ENCODE peak calls at places on chromosomes 2 and 18, in seven cellular contexts. One of them, this sample, is unnamed.

GRCh38 chr18:79556829-79557585 is 122.6 kb upstream of the CTDP1 start:
- DNase-seq in right lobe of liver: peak
- DNase-seq in HFF-Myc: no peak
- DNase-seq in NB4: no peak
- DNase-seq in AG10803: no peak
- DNase-seq in fibroblast of pulmonary artery: no peak
- DNase-seq in mesendoderm: peak
- DNase-seq in this sample: no peak

GRCh38 chr2:38146302-38146916 is 70.5 kb upstream of the CYP1B1 start:
- DNase-seq in right lobe of liver: no peak
- DNase-seq in HFF-Myc: peak
- DNase-seq in NB4: peak
- DNase-seq in AG10803: peak
- DNase-seq in fibroblast of pulmonary artery: peak
- DNase-seq in mesendoderm: peak
- DNase-seq in this sample: peak

GRCh38 chr2:122421777-122422176 is 666.3 kb downstream of the TSN start:
- DNase-seq in right lobe of liver: no peak
- DNase-seq in HFF-Myc: no peak
- DNase-seq in NB4: no peak
- DNase-seq in AG10803: no peak
- DNase-seq in fibroblast of pulmonary artery: no peak
- DNase-seq in mesendoderm: no peak
- DNase-seq in this sample: no peak

GRCh38 chr2:233953106-233953801 is 36.1 kb downstream of the TRPM8 start:
- DNase-seq in right lobe of liver: no peak
- DNase-seq in HFF-Myc: no peak
- DNase-seq in NB4: no peak
- DNase-seq in AG10803: peak
- DNase-seq in fibroblast of pulmonary artery: no peak
- DNase-seq in mesendoderm: no peak
- DNase-seq in this sample: peak

GRCh38 chr2:235793163-235793752 is 299.4 kb downstream of the AGAP1 start:
- DNase-seq in right lobe of liver: no peak
- DNase-seq in HFF-Myc: no peak
- DNase-seq in NB4: peak
- DNase-seq in AG10803: peak
- DNase-seq in fibroblast of pulmonary artery: peak
- DNase-seq in mesendoderm: peak
- DNase-seq in this sample: peak

GRCh38 chr2:71749671-71750101 is 296.3 kb downstream of the DYSF start:
- DNase-seq in right lobe of liver: no peak
- DNase-seq in HFF-Myc: no peak
- DNase-seq in NB4: no peak
- DNase-seq in AG10803: peak
- DNase-seq in fibroblast of pulmonary artery: no peak
- DNase-seq in mesendoderm: no peak
- DNase-seq in this sample: no peak

GRCh38 chr2:16546128-16546754 is 119.4 kb downstream of the CYRIA start:
- DNase-seq in right lobe of liver: no peak
- DNase-seq in HFF-Myc: no peak
- DNase-seq in NB4: peak
- DNase-seq in AG10803: no peak
- DNase-seq in fibroblast of pulmonary artery: peak
- DNase-seq in mesendoderm: peak
- DNase-seq in this sample: peak

GRCh38 chr2:12430036-12430795 is 286.5 kb upstream of the TRIB2 start:
- DNase-seq in right lobe of liver: no peak
- DNase-seq in HFF-Myc: no peak
- DNase-seq in NB4: no peak
- DNase-seq in AG10803: peak
- DNase-seq in fibroblast of pulmonary artery: peak
- DNase-seq in mesendoderm: no peak
- DNase-seq in this sample: peak

GRCh38 chr18:7234061-7234460 is 3.2 kb downstream of the LRRC30 start:
- DNase-seq in right lobe of liver: no peak
- DNase-seq in HFF-Myc: no peak
- DNase-seq in NB4: no peak
- DNase-seq in AG10803: no peak
- DNase-seq in fibroblast of pulmonary artery: no peak
- DNase-seq in mesendoderm: no peak
- DNase-seq in this sample: no peak

GRCh38 chr2:211251016-211251415 is 694.6 kb downstream of the CPS1 start:
- DNase-seq in right lobe of liver: no peak
- DNase-seq in HFF-Myc: no peak
- DNase-seq in NB4: no peak
- DNase-seq in AG10803: no peak
- DNase-seq in fibroblast of pulmonary artery: no peak
- DNase-seq in mesendoderm: peak
- DNase-seq in this sample: no peak

GRCh38 chr2:152466041-152466440 is 131.1 kb downstream of the FMNL2 start:
- DNase-seq in right lobe of liver: no peak
- DNase-seq in HFF-Myc: no peak
- DNase-seq in NB4: peak
- DNase-seq in AG10803: no peak
- DNase-seq in fibroblast of pulmonary artery: peak
- DNase-seq in mesendoderm: no peak
- DNase-seq in this sample: peak

GRCh38 chr2:46302005-46302696 is 4.9 kb downstream of the EPAS1 start:
- DNase-seq in right lobe of liver: no peak
- DNase-seq in HFF-Myc: no peak
- DNase-seq in NB4: no peak
- DNase-seq in AG10803: no peak
- DNase-seq in fibroblast of pulmonary artery: peak
- DNase-seq in mesendoderm: no peak
- DNase-seq in this sample: no peak

GRCh38 chr2:240432820-240433801 is 2.4 kb upstream of the GPC1 start:
- DNase-seq in right lobe of liver: peak
- DNase-seq in HFF-Myc: no peak
- DNase-seq in NB4: no peak
- DNase-seq in AG10803: no peak
- DNase-seq in fibroblast of pulmonary artery: no peak
- DNase-seq in mesendoderm: no peak
- DNase-seq in this sample: no peak

GRCh38 chr18:52422985-52423601 is 83.1 kb downstream of the DCC start:
- DNase-seq in right lobe of liver: no peak
- DNase-seq in HFF-Myc: no peak
- DNase-seq in NB4: peak
- DNase-seq in AG10803: no peak
- DNase-seq in fibroblast of pulmonary artery: no peak
- DNase-seq in mesendoderm: peak
- DNase-seq in this sample: peak

GRCh38 chr2:196096982-196097745 is 28.5 kb upstream of the DNAH7 start:
- DNase-seq in right lobe of liver: no peak
- DNase-seq in HFF-Myc: no peak
- DNase-seq in NB4: no peak
- DNase-seq in AG10803: no peak
- DNase-seq in fibroblast of pulmonary artery: no peak
- DNase-seq in mesendoderm: peak
- DNase-seq in this sample: no peak

GRCh38 chr18:74541703-74542555 is 7.6 kb downstream of the CNDP1 start:
- DNase-seq in right lobe of liver: peak
- DNase-seq in HFF-Myc: no peak
- DNase-seq in NB4: no peak
- DNase-seq in AG10803: no peak
- DNase-seq in fibroblast of pulmonary artery: peak
- DNase-seq in mesendoderm: no peak
- DNase-seq in this sample: no peak
- H3K4me3 ChIP-seq in right lobe of liver: peak
- H3K4me3 ChIP-seq in HFF-Myc: no peak
- H3K4me3 ChIP-seq in NB4: no peak
- H3K4me3 ChIP-seq in AG10803: no peak
- H3K4me3 ChIP-seq in fibroblast of pulmonary artery: no peak
- H3K4me3 ChIP-seq in mesendoderm: no peak
- H3K4me3 ChIP-seq in this sample: no peak

DNA sequence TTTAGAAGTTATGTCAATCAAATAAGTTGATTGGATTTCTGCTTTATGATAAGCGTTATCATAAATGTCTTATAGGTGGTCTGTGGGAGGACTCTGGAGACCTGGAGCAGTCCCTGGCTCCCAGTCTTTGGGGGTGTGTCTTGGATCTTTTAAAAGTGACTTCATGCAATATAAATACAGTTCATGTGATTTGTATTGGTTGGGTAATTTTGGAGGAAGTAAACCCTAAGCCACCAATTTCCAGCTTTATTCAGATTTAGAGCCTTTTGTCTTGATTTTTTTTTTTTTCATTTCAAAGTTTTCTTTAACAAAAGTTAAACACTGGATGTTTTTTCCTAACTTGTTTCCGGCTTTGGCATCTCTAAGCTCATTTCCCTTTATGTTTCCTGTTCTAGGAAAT is 68.8 kb downstream of the MAP4K4 start:
- DNase-seq in right lobe of liver: no peak
- DNase-seq in HFF-Myc: no peak
- DNase-seq in NB4: no peak
- DNase-seq in AG10803: no peak
- DNase-seq in fibroblast of pulmonary artery: no peak
- DNase-seq in mesendoderm: no peak
- DNase-seq in this sample: no peak
- H3K4me3 ChIP-seq in right lobe of liver: no peak
- H3K4me3 ChIP-seq in HFF-Myc: no peak
- H3K4me3 ChIP-seq in NB4: no peak
- H3K4me3 ChIP-seq in AG10803: no peak
- H3K4me3 ChIP-seq in fibroblast of pulmonary artery: no peak
- H3K4me3 ChIP-seq in mesendoderm: no peak
- H3K4me3 ChIP-seq in this sample: peak

GRCh38 chr18:76615065-76615733 is 120.2 kb upstream of the ZNF516 start:
- DNase-seq in right lobe of liver: no peak
- DNase-seq in HFF-Myc: no peak
- DNase-seq in NB4: peak
- DNase-seq in AG10803: no peak
- DNase-seq in fibroblast of pulmonary artery: no peak
- DNase-seq in mesendoderm: no peak
- DNase-seq in this sample: peak

GRCh38 chr18:76613058-76613457 is 118.0 kb upstream of the ZNF516 start:
- DNase-seq in right lobe of liver: no peak
- DNase-seq in HFF-Myc: no peak
- DNase-seq in NB4: no peak
- DNase-seq in AG10803: no peak
- DNase-seq in fibroblast of pulmonary artery: no peak
- DNase-seq in mesendoderm: no peak
- DNase-seq in this sample: no peak

GRCh38 chr18:76610012-76610411 is 115.0 kb upstream of the ZNF516 start:
- DNase-seq in right lobe of liver: no peak
- DNase-seq in HFF-Myc: no peak
- DNase-seq in NB4: no peak
- DNase-seq in AG10803: no peak
- DNase-seq in fibroblast of pulmonary artery: no peak
- DNase-seq in mesendoderm: no peak
- DNase-seq in this sample: no peak

GRCh38 chr18:76613721-76614120 is 118.7 kb upstream of the ZNF516 start:
- DNase-seq in right lobe of liver: no peak
- DNase-seq in HFF-Myc: no peak
- DNase-seq in NB4: no peak
- DNase-seq in AG10803: no peak
- DNase-seq in fibroblast of pulmonary artery: no peak
- DNase-seq in mesendoderm: no peak
- DNase-seq in this sample: no peak

GRCh38 chr18:76610933-76611749 is 116.1 kb upstream of the ZNF516 start:
- DNase-seq in right lobe of liver: no peak
- DNase-seq in HFF-Myc: no peak
- DNase-seq in NB4: no peak
- DNase-seq in AG10803: peak
- DNase-seq in fibroblast of pulmonary artery: peak
- DNase-seq in mesendoderm: peak
- DNase-seq in this sample: peak
- H3K4me3 ChIP-seq in right lobe of liver: peak
- H3K4me3 ChIP-seq in HFF-Myc: no peak
- H3K4me3 ChIP-seq in NB4: no peak
- H3K4me3 ChIP-seq in AG10803: no peak
- H3K4me3 ChIP-seq in fibroblast of pulmonary artery: peak
- H3K4me3 ChIP-seq in mesendoderm: no peak
- H3K4me3 ChIP-seq in this sample: peak

GRCh38 chr2:98448441-98449145 is 3.9 kb downstream of the INPP4A start:
- DNase-seq in right lobe of liver: no peak
- DNase-seq in HFF-Myc: no peak
- DNase-seq in NB4: no peak
- DNase-seq in AG10803: no peak
- DNase-seq in fibroblast of pulmonary artery: no peak
- DNase-seq in mesendoderm: no peak
- DNase-seq in this sample: no peak
- H3K4me3 ChIP-seq in right lobe of liver: no peak
- H3K4me3 ChIP-seq in HFF-Myc: no peak
- H3K4me3 ChIP-seq in NB4: no peak
- H3K4me3 ChIP-seq in AG10803: no peak
- H3K4me3 ChIP-seq in fibroblast of pulmonary artery: no peak
- H3K4me3 ChIP-seq in mesendoderm: no peak
- H3K4me3 ChIP-seq in this sample: no peak

GRCh38 chr2:72917138-72917874 is at the start of gene EMX1:
- DNase-seq in right lobe of liver: peak
- DNase-seq in HFF-Myc: no peak
- DNase-seq in NB4: no peak
- DNase-seq in AG10803: no peak
- DNase-seq in fibroblast of pulmonary artery: no peak
- DNase-seq in mesendoderm: peak
- DNase-seq in this sample: no peak
- H3K4me3 ChIP-seq in right lobe of liver: peak
- H3K4me3 ChIP-seq in HFF-Myc: peak
- H3K4me3 ChIP-seq in NB4: no peak
- H3K4me3 ChIP-seq in AG10803: no peak
- H3K4me3 ChIP-seq in fibroblast of pulmonary artery: no peak
- H3K4me3 ChIP-seq in mesendoderm: peak
- H3K4me3 ChIP-seq in this sample: peak

GRCh38 chr2:173955004-173955403 is 10.2 kb downstream of the SP3 start:
- DNase-seq in right lobe of liver: no peak
- DNase-seq in HFF-Myc: no peak
- DNase-seq in NB4: peak
- DNase-seq in AG10803: no peak
- DNase-seq in fibroblast of pulmonary artery: no peak
- DNase-seq in mesendoderm: no peak
- DNase-seq in this sample: no peak

GRCh38 chr2:173955867-173956266 is 9.3 kb downstream of the SP3 start:
- DNase-seq in right lobe of liver: no peak
- DNase-seq in HFF-Myc: no peak
- DNase-seq in NB4: no peak
- DNase-seq in AG10803: no peak
- DNase-seq in fibroblast of pulmonary artery: no peak
- DNase-seq in mesendoderm: no peak
- DNase-seq in this sample: no peak

GRCh38 chr2:173958198-173958846 is 6.9 kb downstream of the SP3 start:
- DNase-seq in right lobe of liver: no peak
- DNase-seq in HFF-Myc: no peak
- DNase-seq in NB4: no peak
- DNase-seq in AG10803: no peak
- DNase-seq in fibroblast of pulmonary artery: no peak
- DNase-seq in mesendoderm: no peak
- DNase-seq in this sample: no peak

GRCh38 chr2:173957517-173957916 is 7.7 kb downstream of the SP3 start:
- DNase-seq in right lobe of liver: no peak
- DNase-seq in HFF-Myc: no peak
- DNase-seq in NB4: no peak
- DNase-seq in AG10803: no peak
- DNase-seq in fibroblast of pulmonary artery: no peak
- DNase-seq in mesendoderm: no peak
- DNase-seq in this sample: peak

DNA sequence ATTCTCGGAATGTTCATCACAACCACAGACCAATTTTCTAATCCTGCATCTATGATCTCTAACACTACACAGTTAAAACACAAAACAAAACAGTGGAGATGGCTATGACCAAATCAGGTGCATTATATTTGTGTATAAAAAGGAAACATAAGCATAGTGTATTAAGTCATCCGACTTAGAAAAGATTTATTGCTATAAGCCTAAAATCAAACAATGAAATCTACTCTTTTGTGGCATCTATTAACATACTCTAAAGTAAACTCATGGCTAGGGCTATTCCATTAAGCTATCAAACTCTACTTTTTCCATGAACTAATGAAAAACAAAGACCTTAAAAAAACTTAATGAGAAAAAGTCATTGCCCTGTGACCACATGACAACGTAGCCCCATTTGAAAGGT is 8.7 kb downstream of the SP3 start:
- DNase-seq in right lobe of liver: no peak
- DNase-seq in HFF-Myc: no peak
- DNase-seq in NB4: no peak
- DNase-seq in AG10803: no peak
- DNase-seq in fibroblast of pulmonary artery: no peak
- DNase-seq in mesendoderm: no peak
- DNase-seq in this sample: no peak
- H3K4me3 ChIP-seq in right lobe of liver: no peak
- H3K4me3 ChIP-seq in HFF-Myc: no peak
- H3K4me3 ChIP-seq in NB4: no peak
- H3K4me3 ChIP-seq in AG10803: no peak
- H3K4me3 ChIP-seq in fibroblast of pulmonary artery: no peak
- H3K4me3 ChIP-seq in mesendoderm: no peak
- H3K4me3 ChIP-seq in this sample: no peak